ENCODE peak calls at places on chromosomes 12 and 14, in four cellular contexts. K, B, Q and U are unnamed samples.

GRCh38 chr12:14216405-14217294 is 148.8 kb upstream of the ATF7IP start:
- DNase-seq in B (no peak), Q (no peak), K (peak), U (no peak)

GRCh38 chr12:7373226-7373625 is 69.4 kb downstream of the ACSM4 start:
- DNase-seq in Q (peak), B (no peak), K (no peak), U (no peak)

GRCh38 chr14:28280530-28280929 is 486.1 kb upstream of the FOXG1 start:
- DNase-seq in Q (no peak), K (no peak), B (no peak), U (no peak)

GRCh38 chr14:24309538-24310386 is at the start of gene LTB4R2:
- DNase-seq in K (no peak), Q (no peak), B (no peak), U (no peak)

GRCh38 chr14:72549848-72550247 is 344.1 kb downstream of the DPF3 start:
- DNase-seq in B (no peak), Q (no peak), K (no peak), U (no peak)

GRCh38 chr14:100534528-100535286 is 52.5 kb downstream of the BEGAIN start:
- DNase-seq in K (no peak), B (no peak), Q (peak), U (no peak)

GRCh38 chr12:27733052-27733656 is 22.5 kb downstream of the MRPS35 start:
- DNase-seq in K (peak), B (peak), Q (peak), U (peak)

GRCh38 chr12:95498968-95499367 is 25.0 kb downstream of the METAP2 start:
- DNase-seq in K (no peak), B (no peak), Q (no peak), U (no peak)

GRCh38 chr12:41772478-41772877 is 372.2 kb downstream of the GXYLT1 start:
- DNase-seq in K (no peak), Q (no peak), B (no peak), U (no peak)

GRCh38 chr12:109130755-109131521 is 14.6 kb downstream of the ACACB start:
- DNase-seq in Q (peak), B (no peak), K (no peak), U (no peak)

GRCh38 chr12:6635856-6636521 is at the start of gene LPAR5:
- DNase-seq in K (peak), B (no peak), Q (no peak), U (no peak)

GRCh38 chr14:85531594-85532391 is 1.8 kb downstream of the FLRT2 start:
- DNase-seq in B (no peak), K (peak), Q (peak), U (no peak)

GRCh38 chr14:100769035-100769939 is 42.6 kb downstream of the DLK1 start:
- DNase-seq in B (no peak), Q (no peak), K (no peak), U (no peak)

GRCh38 chr12:26527702-26528101 is 305.3 kb downstream of the ITPR2 start:
- DNase-seq in B (no peak), Q (no peak), K (no peak), U (no peak)

GRCh38 chr12:29072631-29073030 is 76.4 kb upstream of the FAR2 start:
- DNase-seq in Q (no peak), K (no peak), B (no peak), U (no peak)

GRCh38 chr12:82047480-82047879 is 288.3 kb upstream of the PPFIA2 start:
- DNase-seq in Q (no peak), K (peak), B (no peak), U (no peak)

GRCh38 chr14:100221419-100222218 is 17.3 kb upstream of the YY1 start:
- DNase-seq in K (peak), Q (peak), B (peak), U (peak)

GRCh38 chr14:100213956-100214767 is 24.8 kb upstream of the YY1 start:
- DNase-seq in Q (peak), K (peak), B (peak), U (peak)

GRCh38 chr14:53692451-53693330 is 263.9 kb downstream of the BMP4 start:
- DNase-seq in Q (no peak), K (no peak), B (no peak), U (no peak)

GRCh38 chr12:120466560-120467315 is 2.8 kb downstream of the SRSF9 start:
- DNase-seq in Q (peak), K (peak), B (peak), U (peak)

GRCh38 chr12:47391566-47391965 is 311.8 kb upstream of the AMIGO2 start:
- DNase-seq in K (no peak), Q (no peak), B (no peak), U (peak)

GRCh38 chr12:109462868-109463692 is 14.0 kb downstream of the KCTD10 start:
- DNase-seq in B (peak), K (peak), Q (peak), U (no peak)

GRCh38 chr12:39375206-39375808 is 67.6 kb downstream of the KIF21A start:
- DNase-seq in B (peak), Q (no peak), K (no peak), U (no peak)

GRCh38 chr12:107352347-107353081 is 259.2 kb upstream of the CRY1 start:
- DNase-seq in Q (no peak), K (no peak), B (peak), U (no peak)

GRCh38 chr12:62840311-62840710 is 94.6 kb downstream of the PPM1H start:
- DNase-seq in Q (no peak), B (peak), K (peak), U (no peak)

GRCh38 chr12:28777603-28778365 is 371.3 kb upstream of the FAR2 start:
- DNase-seq in B (no peak), K (no peak), Q (no peak), U (no peak)

GRCh38 chr12:43921666-43922337 is 85.9 kb downstream of the TMEM117 start:
- DNase-seq in K (peak), B (no peak), Q (no peak), U (no peak)

GRCh38 chr14:78848234-78848820 is 678.2 kb downstream of the NRXN3 start:
- DNase-seq in Q (peak), K (peak), B (peak), U (no peak)

GRCh38 chr12:68240975-68241374 is 12.4 kb downstream of the IL22 start:
- DNase-seq in K (peak), Q (no peak), B (no peak), U (peak)

GRCh38 chr14:96761066-96761465 is 36.1 kb upstream of the VRK1 start:
- DNase-seq in B (no peak), Q (no peak), K (no peak), U (no peak)

GRCh38 chr14:63726499-63726898 is 1.4 kb downstream of the SGPP1 start:
- DNase-seq in Q (no peak), B (peak), K (no peak), U (no peak)

GRCh38 chr14:25953532-25954144 is 644.2 kb downstream of the NOVA1 start:
- DNase-seq in Q (no peak), B (no peak), K (peak), U (no peak)

GRCh38 chr14:34254596-34254995 is 207.4 kb downstream of the SPTSSA start:
- DNase-seq in Q (peak), B (no peak), K (no peak), U (no peak)

GRCh38 chr14:30193791-30194407 is 266.3 kb upstream of the PRKD1 start:
- DNase-seq in Q (no peak), K (peak), B (no peak), U (no peak)

GRCh38 chr12:108306014-108306501 is 33.1 kb downstream of the CMKLR1 start:
- DNase-seq in K (peak), Q (no peak), B (no peak), U (no peak)

GRCh38 chr14:103628684-103629502 is at the start of gene KLC1:
- DNase-seq in Q (peak), K (peak), B (no peak), U (peak)

GRCh38 chr12:12474931-12475485 is 87.7 kb downstream of the DUSP16 start:
- DNase-seq in K (peak), B (no peak), Q (no peak), U (peak)

GRCh38 chr14:94411638-94412037 is 23.2 kb upstream of the SERPINA1 start:
- DNase-seq in K (no peak), B (peak), Q (no peak), U (no peak)

GRCh38 chr14:56036353-56036752 is 81.9 kb upstream of the PELI2 start:
- DNase-seq in Q (peak), K (no peak), B (no peak), U (no peak)
- TF ChIP-seq CTCF in Q (no peak), K (no peak), B (no peak), U (no peak)

GRCh38 chr12:34405286-34406227 is 383.3 kb downstream of the ALG10 start:
- DNase-seq in Q (no peak), K (no peak), B (no peak), U (no peak)

GRCh38 chr12:34407813-34408212 is 385.5 kb downstream of the ALG10 start:
- DNase-seq in B (no peak), Q (no peak), K (no peak), U (no peak)

GRCh38 chr12:34406996-34407300 is 384.7 kb downstream of the ALG10 start:
- DNase-seq in Q (no peak), K (no peak), B (no peak), U (peak)

GRCh38 chr12:34404377-34405285 is 382.3 kb downstream of the ALG10 start:
- DNase-seq in K (no peak), B (no peak), Q (no peak), U (no peak)

DNA sequence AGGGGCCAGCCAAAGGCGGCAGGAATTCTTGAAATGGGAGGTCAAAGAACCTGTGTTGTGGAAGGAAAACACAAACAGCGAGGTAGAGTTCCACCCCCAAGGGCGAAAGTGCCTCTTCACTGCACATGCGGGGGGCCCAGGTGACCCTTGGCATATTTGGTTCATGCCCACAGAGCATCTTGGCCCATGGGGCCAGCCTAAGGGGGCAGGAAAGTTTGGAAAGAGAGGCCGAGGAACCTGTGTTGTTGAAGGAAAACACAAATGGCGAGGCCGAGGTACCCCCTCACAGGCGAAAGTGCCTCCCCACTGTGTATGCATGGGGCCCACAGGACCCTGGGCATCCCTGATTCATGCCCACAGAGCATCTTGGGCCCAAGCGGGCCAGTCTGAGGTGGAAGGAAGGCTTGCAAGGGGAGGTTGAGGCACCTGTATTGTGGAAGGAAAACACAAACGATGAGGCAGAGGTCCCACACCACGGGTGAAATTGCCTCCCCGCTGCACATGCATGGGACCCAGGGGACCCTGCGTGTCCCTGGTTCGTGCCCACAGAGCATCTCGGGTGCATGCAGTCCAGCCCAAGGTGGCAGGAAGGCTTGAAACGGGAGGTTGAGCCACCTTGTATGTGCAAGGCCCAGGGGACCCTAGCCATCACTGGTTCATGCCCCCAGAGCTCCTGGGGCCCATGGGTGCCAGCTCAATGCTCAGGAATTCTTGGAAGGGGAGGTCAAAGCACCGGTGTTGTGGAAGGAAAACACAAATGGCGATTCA is 384.1 kb downstream of the ALG10 start:
- DNase-seq in K (no peak), Q (no peak), B (no peak), U (no peak)
- H3K4me3 ChIP-seq in K (no peak), Q (no peak), B (no peak), U (no peak)

DNA sequence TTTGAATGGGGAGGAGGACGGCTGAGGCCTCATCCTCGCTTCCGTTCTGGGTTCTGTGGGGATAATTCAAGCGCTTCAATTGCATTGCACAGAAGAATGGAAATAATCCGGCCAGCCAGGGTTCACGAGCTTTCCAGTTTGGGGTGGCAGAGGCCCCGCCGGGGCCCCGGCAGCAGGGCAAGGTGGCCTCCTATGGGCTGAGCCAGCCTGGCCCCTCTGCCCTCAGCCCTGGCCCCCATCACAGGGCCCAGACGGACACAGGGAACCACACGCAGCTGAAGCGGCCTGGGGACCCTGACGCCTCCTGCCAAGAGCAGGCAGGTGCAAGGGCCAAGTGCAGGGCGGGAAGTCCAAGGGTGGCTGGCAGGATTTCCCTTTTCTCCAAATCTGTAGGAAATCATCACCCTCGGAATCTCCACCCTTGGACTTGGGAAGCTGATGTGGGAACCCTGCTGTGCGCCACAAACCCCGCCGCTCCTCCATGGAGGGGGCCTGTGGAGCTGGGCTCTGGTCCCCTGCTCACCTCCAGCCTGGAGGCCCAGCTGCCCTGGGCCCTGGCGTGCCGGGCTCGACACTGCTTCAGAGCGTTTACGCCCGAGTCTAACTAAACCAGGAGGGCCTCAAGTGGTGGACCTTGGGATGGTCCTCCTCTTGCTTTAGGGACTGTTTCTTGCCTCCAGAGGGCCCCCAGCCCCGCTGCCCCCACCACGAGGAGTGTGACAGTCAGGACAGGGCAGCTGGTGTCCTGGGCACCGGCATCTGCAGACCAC is 78.4 kb downstream of the MOK start:
- DNase-seq in Q (no peak), B (no peak), K (no peak), U (no peak)
- TF ChIP-seq CTCF in Q (no peak), B (no peak), K (no peak), U (no peak)

GRCh38 chr12:124928095-124928911 is 13.9 kb upstream of the UBC start:
- DNase-seq in B (no peak), K (peak), Q (no peak), U (no peak)
- H3K4me3 ChIP-seq in B (peak), K (peak), Q (no peak), U (peak)

GRCh38 chr14:49552630-49553029 is 33.5 kb downstream of the RPS29 start:
- DNase-seq in Q (no peak), B (no peak), K (no peak), U (no peak)

GRCh38 chr14:49549446-49549845 is 36.7 kb downstream of the RPS29 start:
- DNase-seq in B (no peak), K (no peak), Q (no peak), U (no peak)

GRCh38 chr14:49551569-49551968 is 34.6 kb downstream of the RPS29 start:
- DNase-seq in K (no peak), Q (no peak), B (no peak), U (no peak)

GRCh38 chr14:49549881-49550280 is 36.3 kb downstream of the RPS29 start:
- DNase-seq in Q (no peak), B (no peak), K (peak), U (no peak)

GRCh38 chr14:49550284-49551184 is 35.6 kb downstream of the RPS29 start:
- DNase-seq in B (peak), Q (peak), K (peak), U (no peak)
- TF ChIP-seq CTCF in B (peak), Q (peak), K (no peak), U (no peak)